ENCODE peak calls at places on chromosomes 6 and 20, in nine cellular contexts. X is body of pancreas, T is tibial nerve, Q is spleen, H is ovary, Z is uterus, E is transverse colon, C is A549, V is breast epithelium. J is an unnamed sample.

GRCh38 chr20:6558361-6558760 is 209.1 kb upstream of the BMP2 start:
- DNase-seq in X (no peak), T (no peak), Q (no peak), H (no peak), Z (no peak), E (no peak), C (no peak), V (no peak), J (no peak)

GRCh38 chr6:167091149-167092107 is 31.5 kb upstream of the CCR6 start:
- DNase-seq in X (peak; percentile 19), T (no peak), Q (peak; percentile 80), H (no peak), Z (no peak), E (no peak), C (no peak), V (no peak), J (no peak)

GRCh38 chr6:138393871-138394783 is 9.9 kb upstream of the HEBP2 start:
- DNase-seq in X (no peak), T (no peak), Q (no peak), H (no peak), Z (no peak), E (no peak), C (no peak), V (no peak), J (no peak)

GRCh38 chr6:24766685-24767462 is 7.9 kb upstream of the GMNN start:
- DNase-seq in X (peak; percentile 30), T (no peak), Q (no peak), H (no peak), Z (no peak), E (no peak), C (peak; percentile 20), V (no peak), J (no peak)

GRCh38 chr6:29500594-29500993 is 12.8 kb upstream of the MAS1L start:
- DNase-seq in X (no peak), T (no peak), Q (no peak), H (no peak), Z (no peak), E (no peak), C (no peak), V (no peak), J (no peak)

GRCh38 chr6:20538131-20538662 is 3.9 kb downstream of the CDKAL1 start:
- DNase-seq in X (no peak), T (no peak), Q (no peak), H (no peak), Z (no peak), E (no peak), C (no peak), V (no peak), J (no peak)

GRCh38 chr6:84615987-84616386 is 148.4 kb downstream of the TBX18 start:
- DNase-seq in X (no peak), T (no peak), Q (no peak), H (no peak), Z (no peak), E (no peak), C (no peak), V (no peak), J (no peak)

GRCh38 chr20:8073024-8073832 is 53.7 kb upstream of the TMX4 start:
- DNase-seq in X (peak; percentile 7), T (no peak), Q (no peak), H (no peak), Z (no peak), E (no peak), C (no peak), V (no peak), J (no peak)

GRCh38 chr20:56439784-56440291 is 27.8 kb downstream of the CASS4 start:
- DNase-seq in X (peak; percentile 54), T (no peak), Q (no peak), H (peak; percentile 34), Z (no peak), E (peak; percentile 48), C (no peak), V (peak; percentile 82), J (no peak)

GRCh38 chr20:51604851-51605250 is 62.3 kb upstream of the NFATC2 start:
- DNase-seq in X (no peak), T (no peak), Q (no peak), H (no peak), Z (no peak), E (no peak), C (no peak), V (no peak), J (no peak)

GRCh38 chr20:25248501-25249172 is 752 bp downstream of the PYGB start:
- DNase-seq in X (no peak), T (no peak), Q (no peak), H (no peak), Z (no peak), E (peak; percentile 38), C (peak; percentile 50), V (peak; percentile 23), J (peak; percentile 59)

GRCh38 chr6:133198725-133199124 is 42.4 kb upstream of the EYA4 start:
- DNase-seq in X (no peak), T (no peak), Q (no peak), H (no peak), Z (no peak), E (no peak), C (no peak), V (no peak), J (no peak)

GRCh38 chr20:43194187-43194586 is 4.5 kb upstream of the PTPRT start:
- DNase-seq in X (no peak), T (no peak), Q (no peak), H (no peak), Z (no peak), E (no peak), C (no peak), V (no peak), J (no peak)

GRCh38 chr6:91654844-91655192 is 1067.9 kb upstream of the MAP3K7 start:
- DNase-seq in X (no peak), T (no peak), Q (no peak), H (no peak), Z (no peak), E (no peak), C (no peak), V (no peak), J (no peak)

GRCh38 chr20:38152175-38153010 is 12.7 kb downstream of the TGM2 start:
- DNase-seq in X (peak; percentile 87), T (peak; percentile 56), Q (peak; percentile 91), H (peak; percentile 67), Z (peak; percentile 79), E (peak; percentile 80), C (peak; percentile 72), V (no peak), J (peak; percentile 96)
- TF ChIP-seq POLR2A in X (peak; percentile 48), T (no peak), Q (no peak), H (no peak), Z (no peak), E (no peak), C (no peak), V (no peak), J (peak; percentile 12)

GRCh38 chr6:108074359-108075144 is at the start of gene OSTM1:
- DNase-seq in X (peak; percentile 92), T (peak; percentile 78), Q (peak; percentile 99), H (peak; percentile 90), Z (peak; percentile 81), E (peak; percentile 95), C (peak; percentile 79), V (peak; percentile 78), J (peak; percentile 93)
- H3K27ac ChIP-seq in X (peak within 1 kb of the TSS; percentile 80), T (peak within 1 kb of the TSS; percentile 88), Q (peak within 1 kb of the TSS; percentile 92), H (peak within 1 kb of the TSS; percentile 71), Z (peak within 1 kb of the TSS; percentile 88), E (peak within 1 kb of the TSS; percentile 87), C (peak within 1 kb of the TSS; percentile 97), V (peak within 1 kb of the TSS; percentile 92), J (peak within 1 kb of the TSS; percentile 79)

GRCh38 chr6:85641522-85641915 is 1.2 kb downstream of the SYNCRIP start:
- DNase-seq in X (peak; percentile 7), T (no peak), Q (no peak), H (no peak), Z (no peak), E (no peak), C (no peak), V (no peak), J (no peak)

GRCh38 chr6:85642774-85643529 is at the start of gene SYNCRIP:
- DNase-seq in X (peak; percentile 99), T (peak; percentile 97), Q (peak; percentile 100), H (peak; percentile 99), Z (peak; percentile 99), E (peak; percentile 99), C (peak; percentile 51), V (peak; percentile 98), J (peak; percentile 100)

GRCh38 chr6:85641916-85642773 is 541 bp downstream of the SYNCRIP start:
- DNase-seq in X (peak; percentile 74), T (peak; percentile 61), Q (peak; percentile 95), H (peak; percentile 53), Z (peak; percentile 47), E (peak; percentile 54), C (no peak), V (peak; percentile 39), J (peak; percentile 66)

GRCh38 chr6:85644374-85644762 is 1.7 kb upstream of the SYNCRIP start:
- DNase-seq in X (no peak), T (no peak), Q (no peak), H (no peak), Z (no peak), E (no peak), C (no peak), V (no peak), J (no peak)

DNA sequence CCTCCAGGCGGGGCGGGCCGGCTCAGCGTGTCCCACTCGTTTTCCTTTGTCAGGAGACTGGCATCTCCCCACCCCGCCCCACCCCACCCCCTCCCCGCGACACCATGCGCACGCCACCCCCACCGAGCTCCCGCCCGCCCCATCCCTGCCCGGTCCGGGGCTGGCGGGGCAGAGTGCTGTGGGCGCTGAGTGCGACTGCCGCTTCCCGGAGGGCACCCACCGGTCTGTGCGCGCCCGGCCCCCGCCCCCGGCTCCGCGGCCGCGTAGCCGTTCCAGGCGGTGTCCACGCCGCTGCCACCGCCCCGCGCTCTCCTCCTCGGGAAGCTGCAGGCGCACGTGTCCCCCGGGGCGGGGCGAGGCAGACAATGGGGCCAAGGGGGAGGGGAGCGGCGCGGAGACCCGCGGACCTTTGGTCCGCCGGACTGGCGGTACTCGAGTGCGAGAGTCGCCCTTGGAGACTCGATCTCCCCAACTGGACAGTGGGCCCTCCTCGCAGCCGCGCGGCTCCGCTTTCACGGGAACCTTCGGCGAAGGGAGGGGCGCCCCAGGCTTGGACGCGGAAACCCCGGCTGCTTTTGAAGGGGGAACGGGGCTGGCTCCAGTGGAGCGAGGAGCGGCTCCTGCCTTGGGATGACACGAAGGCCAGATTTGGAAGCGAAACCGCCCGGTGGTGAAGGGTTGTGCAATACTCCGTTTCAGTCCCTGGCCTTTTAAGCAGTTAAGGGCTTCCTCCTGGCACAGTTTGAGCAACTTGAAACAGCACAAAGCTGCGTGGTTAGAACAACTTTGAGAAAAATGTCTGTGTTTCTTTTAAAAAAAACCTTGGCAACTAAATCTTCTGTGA is 1.1 kb upstream of the SYNCRIP start:
- DNase-seq in X (peak; percentile 93), T (peak; percentile 84), Q (peak; percentile 97), H (peak; percentile 91), Z (peak; percentile 93), E (peak; percentile 89), C (peak; percentile 57), V (peak; percentile 87), J (peak; percentile 92)
- TF ChIP-seq POLR2A in X (peak; percentile 93), T (peak; percentile 76), Q (no peak), H (peak; percentile 71), Z (peak; percentile 79), E (peak; percentile 89), C (peak; percentile 66), V (peak; percentile 33), J (peak; percentile 92)

DNA sequence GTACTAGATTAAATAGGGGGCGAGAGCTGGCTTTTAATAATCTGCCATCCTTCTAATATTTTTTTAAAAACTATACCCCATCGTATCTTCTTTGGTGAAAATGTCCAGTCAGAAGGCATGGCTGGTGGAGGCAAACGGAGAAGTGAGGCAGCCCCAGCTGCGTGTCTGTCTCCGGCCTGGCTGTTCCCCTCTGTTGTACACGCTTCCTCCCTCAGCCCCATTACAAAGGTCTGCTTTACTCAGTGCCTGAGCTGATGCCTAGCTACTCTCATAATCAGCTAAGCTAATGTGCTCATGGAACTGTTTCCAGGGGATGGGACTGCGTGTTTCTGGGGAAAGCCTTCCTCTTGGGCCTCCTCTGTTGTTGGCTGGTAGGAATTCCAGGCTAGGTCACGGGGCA is 67.3 kb downstream of the PPP1R3G start:
- DNase-seq in X (no peak), T (no peak), Q (no peak), H (no peak), Z (no peak), E (no peak), C (no peak), V (no peak), J (no peak)
- H3K27ac ChIP-seq in X (no peak overlapping the region), T (peak overlapping the region; percentile 5), Q (no peak overlapping the region), H (no peak overlapping the region), Z (no peak overlapping the region), E (no peak overlapping the region), C (no peak overlapping the region), V (no peak overlapping the region), J (no peak overlapping the region)